ENCODE peak calls at places on chromosomes 5 and 9, in four cellular contexts. Q is ascending aorta; G is heart right ventricle; C is naive thymus-derived CD4-positive, alpha-beta T cell. W is an unnamed sample. For H3K4me1, the result is how much of the 10 kb centered on the place peaks cover.

GRCh38 chr5:1116977-1117376 is 5.1 kb upstream of the SLC12A7 start:
- DNase-seq in Q (no peak), G (no peak), C (no peak), W (no peak)

GRCh38 chr9:95091971-95092320 is 225.6 kb downstream of the FANCC start:
- DNase-seq in Q (no peak), G (no peak), C (no peak), W (no peak)

GRCh38 chr9:99361827-99362226 is 139.7 kb downstream of the SEC61B start:
- DNase-seq in Q (no peak), G (no peak), C (no peak), W (no peak)

GRCh38 chr5:5461012-5461411 is 38.5 kb downstream of the ICE1 start:
- DNase-seq in Q (no peak), G (no peak), C (no peak), W (no peak)

GRCh38 chr9:130713286-130713975 is 19.9 kb downstream of the EXOSC2 start:
- DNase-seq in Q (no peak), G (peak), C (no peak), W (peak)

GRCh38 chr9:119375892-119376291 is 6.7 kb upstream of the BRINP1 start:
- DNase-seq in Q (no peak), G (no peak), C (no peak), W (no peak)

GRCh38 chr9:7549261-7549660 is 250.3 kb downstream of the DMAC1 start:
- DNase-seq in Q (no peak), G (peak), C (no peak), W (peak)

GRCh38 chr9:68955281-68955680 is 58.6 kb downstream of the PRKACG start:
- DNase-seq in Q (no peak), G (no peak), C (no peak), W (no peak)

GRCh38 chr5:118314936-118315335 is 673.4 kb downstream of the DTWD2 start:
- DNase-seq in Q (no peak), G (no peak), C (no peak), W (no peak)

GRCh38 chr5:122354293-122354692 is 42.3 kb downstream of the SNCAIP start:
- DNase-seq in Q (no peak), G (no peak), C (no peak), W (no peak)

GRCh38 chr5:151739939-151740335 is 18.5 kb downstream of the ATOX1 start:
- DNase-seq in Q (no peak), G (no peak), C (no peak), W (no peak)

GRCh38 chr9:28668158-28668557 is 1094.9 kb upstream of the C9orf72 start:
- DNase-seq in Q (no peak), G (no peak), C (no peak), W (no peak)

GRCh38 chr5:81825237-81825636 is 74.3 kb upstream of the SSBP2 start:
- DNase-seq in Q (no peak), G (peak), C (no peak), W (peak)

GRCh38 chr5:5492087-5492933 is 69.8 kb downstream of the ICE1 start:
- DNase-seq in Q (no peak), G (peak), C (peak), W (no peak)

GRCh38 chr5:178551059-178551458 is 39.1 kb downstream of the COL23A1 start:
- DNase-seq in Q (no peak), G (no peak), C (no peak), W (no peak)

GRCh38 chr5:132262882-132263547 is 5.5 kb downstream of the PDLIM4 start:
- DNase-seq in Q (no peak), G (no peak), C (no peak), W (no peak)

GRCh38 chr9:65449423-65449822 is 164.4 kb upstream of the FOXD4L5 start:
- DNase-seq in Q (no peak), G (no peak), C (no peak), W (no peak)

GRCh38 chr9:124812401-124813016 is 35.6 kb downstream of the OLFML2A start:
- DNase-seq in Q (no peak), G (no peak), C (no peak), W (no peak)

GRCh38 chr5:179871506-179871905 is 12.9 kb upstream of the MRNIP start:
- DNase-seq in Q (no peak), G (no peak), C (no peak), W (no peak)

GRCh38 chr5:178651046-178651810 is 24.4 kb upstream of the CLK4 start:
- DNase-seq in Q (no peak), G (no peak), C (no peak), W (no peak)

GRCh38 chr5:68562308-68562707 is 346.8 kb downstream of the PIK3R1 start:
- DNase-seq in Q (no peak), G (peak), C (no peak), W (no peak)

GRCh38 chr5:179292681-179293080 is 52.6 kb downstream of the ADAMTS2 start:
- DNase-seq in Q (no peak), G (no peak), C (no peak), W (no peak)

GRCh38 chr9:128146591-128147120 is 2.6 kb upstream of the LCN2 start:
- DNase-seq in Q (no peak), G (no peak), C (no peak), W (peak)

GRCh38 chr5:91386120-91386519 is 3.0 kb upstream of the ARRDC3 start:
- DNase-seq in Q (no peak), G (no peak), C (no peak), W (no peak)

GRCh38 chr5:143652104-143652700 is 159.8 kb upstream of the HMHB1 start:
- DNase-seq in Q (no peak), G (no peak), C (no peak), W (no peak)

GRCh38 chr5:106205916-106206571 is 1464.7 kb downstream of the EFNA5 start:
- DNase-seq in Q (no peak), G (no peak), C (no peak), W (no peak)

GRCh38 chr5:36066540-36067210 is at the start of gene UGT3A2:
- DNase-seq in Q (no peak), G (no peak), C (no peak), W (peak)
- H3K4me3 ChIP-seq in Q (no peak), G (peak), C (no peak), W (peak)

DNA sequence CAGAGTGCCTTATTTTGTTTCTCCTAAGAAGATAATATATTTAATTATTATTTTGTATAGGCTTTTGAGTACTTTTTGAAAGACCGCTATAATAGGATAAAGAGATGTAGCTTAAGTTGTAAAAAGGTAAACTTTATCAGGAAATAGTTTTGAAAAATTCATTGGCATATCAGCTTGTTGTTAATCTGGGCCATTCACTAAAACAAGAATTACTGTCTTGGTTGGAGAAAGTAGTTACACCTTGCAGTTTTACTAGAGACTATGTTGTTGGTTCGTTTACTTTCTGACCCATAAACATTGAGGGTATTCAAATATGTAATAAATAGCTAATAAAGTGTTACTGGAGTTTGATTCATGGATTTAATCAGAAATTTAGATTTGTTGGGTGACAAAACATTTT is 33.7 kb downstream of the TNPO1 start:
- DNase-seq in Q (no peak), G (no peak), C (no peak), W (no peak)
- H3K4me1 ChIP-seq in Q (under half), G (half or more), C (under half), W (half or more)

GRCh38 chr5:88660947-88661869 is 221.8 kb downstream of the MEF2C start:
- DNase-seq in Q (no peak), G (no peak), C (no peak), W (peak)

GRCh38 chr5:88658005-88658404 is 225.0 kb downstream of the MEF2C start:
- DNase-seq in Q (no peak), G (no peak), C (no peak), W (no peak)

GRCh38 chr5:88661870-88662207 is 221.1 kb downstream of the MEF2C start:
- DNase-seq in Q (no peak), G (no peak), C (no peak), W (no peak)

GRCh38 chr5:88660326-88660946 is 222.5 kb downstream of the MEF2C start:
- DNase-seq in Q (no peak), G (no peak), C (no peak), W (no peak)

DNA sequence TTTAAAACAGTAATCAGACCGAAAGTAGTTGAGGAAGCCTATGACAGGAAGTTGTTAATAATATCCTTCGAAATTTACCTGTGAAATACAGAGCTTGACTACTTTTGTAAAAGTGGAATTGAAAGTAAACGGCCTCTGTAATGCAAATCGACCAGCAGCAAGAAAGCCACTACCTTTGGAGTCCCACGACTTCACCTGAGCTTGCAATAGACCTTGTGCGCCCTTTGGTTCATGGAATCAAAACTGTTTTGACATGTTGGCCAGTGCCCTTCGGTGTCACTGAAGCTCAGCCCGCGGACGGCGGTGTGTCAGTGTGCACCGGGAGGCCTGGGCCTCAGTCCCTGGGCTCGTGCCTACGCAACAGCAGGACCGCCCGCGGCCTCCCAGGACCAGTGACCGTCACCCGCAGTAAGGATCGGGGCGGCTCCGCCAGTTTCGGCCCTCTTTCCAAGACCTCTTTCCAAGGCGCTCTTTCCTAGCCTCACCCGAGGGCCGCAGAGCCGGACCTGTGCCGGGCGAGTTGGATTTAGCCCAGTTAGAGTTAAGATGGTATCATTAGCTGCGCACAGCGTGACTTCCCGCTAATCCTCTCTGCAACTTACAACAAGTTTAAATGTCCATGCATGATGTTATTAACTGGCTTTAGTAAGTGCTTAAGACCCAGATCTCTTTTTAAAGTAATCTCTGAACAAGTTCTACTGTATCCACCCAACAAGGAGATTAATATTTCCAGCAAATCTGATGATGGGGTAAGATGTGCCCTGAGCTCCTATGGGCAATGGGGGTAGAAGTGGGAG is 223.3 kb downstream of the MEF2C start:
- DNase-seq in Q (no peak), G (no peak), C (no peak), W (no peak)
- H3K4me3 ChIP-seq in Q (no peak), G (no peak), C (no peak), W (no peak)

DNA sequence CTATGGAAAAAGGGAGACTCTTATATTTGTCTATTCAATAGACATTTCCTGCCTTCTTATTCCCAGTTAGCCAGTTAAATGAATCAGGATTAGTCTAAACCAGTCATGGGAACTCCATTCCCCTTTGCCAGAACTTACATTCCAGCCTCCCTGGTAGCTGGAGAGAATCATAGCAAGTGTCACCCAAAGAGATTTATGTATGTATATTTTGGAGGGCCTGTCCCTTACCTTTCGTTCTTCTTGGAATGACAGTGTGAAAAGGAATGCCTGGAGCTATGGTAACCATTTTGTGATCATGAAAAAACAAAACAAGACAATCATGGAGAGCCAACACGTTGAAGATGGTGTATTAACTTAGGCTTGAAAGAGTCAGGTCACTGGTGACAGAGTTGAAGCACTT is 627.7 kb downstream of the CCDC171 start:
- DNase-seq in Q (no peak), G (no peak), C (no peak), W (no peak)
- H3K4me1 ChIP-seq in Q (under half), G (under half), C (under half), W (under half)

GRCh38 chr5:172170251-172170701 is 17.7 kb downstream of the STK10 start:
- DNase-seq in Q (no peak), G (peak), C (no peak), W (no peak)

GRCh38 chr5:172171118-172171775 is 16.8 kb downstream of the STK10 start:
- DNase-seq in Q (no peak), G (no peak), C (no peak), W (no peak)

GRCh38 chr5:172168311-172168710 is 19.7 kb downstream of the STK10 start:
- DNase-seq in Q (no peak), G (no peak), C (no peak), W (no peak)

GRCh38 chr5:172167893-172168292 is 20.1 kb downstream of the STK10 start:
- DNase-seq in Q (no peak), G (peak), C (no peak), W (no peak)

DNA sequence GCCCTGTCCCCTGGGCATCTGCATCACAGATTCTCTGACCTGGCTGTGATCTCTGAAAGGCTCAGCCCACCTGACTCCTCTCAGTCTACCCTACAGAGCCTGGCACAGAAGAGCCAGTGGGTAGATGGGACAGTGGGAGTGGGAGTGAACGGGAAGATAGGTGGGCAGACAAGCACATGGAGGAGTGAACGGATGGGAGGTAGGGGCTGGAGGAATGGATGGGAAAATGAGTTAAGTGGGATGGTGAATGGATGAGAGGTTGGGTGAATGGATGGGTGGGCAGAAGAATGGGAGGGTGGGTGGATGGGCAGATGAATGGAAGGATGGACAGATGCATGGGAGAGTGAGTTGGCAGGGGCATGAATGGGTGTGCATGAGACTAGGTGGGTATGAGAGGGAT is 18.8 kb downstream of the STK10 start:
- DNase-seq in Q (no peak), G (no peak), C (no peak), W (no peak)
- H3K4me3 ChIP-seq in Q (no peak), G (no peak), C (no peak), W (no peak)

W was measured in psoas muscle.